ENCODE peak calls at places on chromosomes 13 and 19, in eight cellular contexts. L is cardiac muscle cell, D is bronchial epithelial cell, Q is fibroblast of the aortic adventitia, G is ovary, O is ascending aorta, K is heart right ventricle, J is fibroblast of pulmonary artery. A is an unnamed sample.

GRCh38 chr19:8517551-8518442 is 3.8 kb upstream of the ZNF414 start:
- DNase-seq in L (no peak), D (no peak), Q (peak), G (no peak), O (no peak), K (no peak), J (peak), A (peak)

GRCh38 chr19:5585461-5586299 is 17.9 kb upstream of the TINCR start:
- DNase-seq in L (peak), D (peak), Q (no peak), G (no peak), O (no peak), K (peak), J (no peak), A (peak)

GRCh38 chr19:3404324-3405260 is 38.2 kb downstream of the NFIC start:
- DNase-seq in L (no peak), D (peak), Q (peak), G (peak), O (peak), K (peak), J (peak), A (peak)

GRCh38 chr13:50894042-50894441 is 15.5 kb upstream of the RNASEH2B start:
- DNase-seq in L (no peak), D (no peak), Q (no peak), G (no peak), O (no peak), K (no peak), J (no peak), A (no peak)

GRCh38 chr19:31270897-31271568 is 78.2 kb downstream of the TSHZ3 start:
- DNase-seq in L (no peak), D (no peak), Q (peak), G (no peak), O (no peak), K (no peak), J (peak), A (peak)

GRCh38 chr13:110233682-110234280 is 73.2 kb downstream of the COL4A1 start:
- DNase-seq in L (no peak), D (no peak), Q (no peak), G (no peak), O (no peak), K (no peak), J (peak), A (peak)

GRCh38 chr19:37654525-37654832 is 786 bp downstream of the ZFP30 start:
- DNase-seq in L (peak), D (peak), Q (peak), G (no peak), O (no peak), K (no peak), J (peak), A (peak)

GRCh38 chr19:6248856-6249255 is 30.9 kb downstream of the MLLT1 start:
- DNase-seq in L (no peak), D (no peak), Q (no peak), G (no peak), O (no peak), K (no peak), J (no peak), A (peak)

GRCh38 chr13:46369506-46370268 is 17.4 kb downstream of the RUBCNL start:
- DNase-seq in L (no peak), D (peak), Q (peak), G (no peak), O (no peak), K (no peak), J (peak), A (peak)

GRCh38 chr19:51460164-51460992 is 2.1 kb upstream of the SIGLEC8 start:
- DNase-seq in L (no peak), D (no peak), Q (peak), G (no peak), O (no peak), K (no peak), J (peak), A (peak)

GRCh38 chr13:95698047-95698749 is 21.3 kb downstream of the DNAJC3 start:
- DNase-seq in L (no peak), D (peak), Q (no peak), G (no peak), O (no peak), K (no peak), J (peak), A (peak)

GRCh38 chr19:6091771-6092291 is 18.5 kb downstream of the RFX2 start:
- DNase-seq in L (no peak), D (no peak), Q (peak), G (no peak), O (no peak), K (no peak), J (no peak), A (peak)

GRCh38 chr13:111573362-111573761 is 252.9 kb downstream of the TEX29 start:
- DNase-seq in L (no peak), D (no peak), Q (no peak), G (no peak), O (no peak), K (no peak), J (no peak), A (no peak)

GRCh38 chr19:20077791-20078463 is at the start of gene ZNF90:
- DNase-seq in L (peak), D (peak), Q (peak), G (peak), O (peak), K (peak), J (peak), A (peak)

GRCh38 chr13:110493613-110494012 is 67.9 kb downstream of the RAB20 start:
- DNase-seq in L (no peak), D (no peak), Q (no peak), G (no peak), O (no peak), K (no peak), J (no peak), A (no peak)

DNA sequence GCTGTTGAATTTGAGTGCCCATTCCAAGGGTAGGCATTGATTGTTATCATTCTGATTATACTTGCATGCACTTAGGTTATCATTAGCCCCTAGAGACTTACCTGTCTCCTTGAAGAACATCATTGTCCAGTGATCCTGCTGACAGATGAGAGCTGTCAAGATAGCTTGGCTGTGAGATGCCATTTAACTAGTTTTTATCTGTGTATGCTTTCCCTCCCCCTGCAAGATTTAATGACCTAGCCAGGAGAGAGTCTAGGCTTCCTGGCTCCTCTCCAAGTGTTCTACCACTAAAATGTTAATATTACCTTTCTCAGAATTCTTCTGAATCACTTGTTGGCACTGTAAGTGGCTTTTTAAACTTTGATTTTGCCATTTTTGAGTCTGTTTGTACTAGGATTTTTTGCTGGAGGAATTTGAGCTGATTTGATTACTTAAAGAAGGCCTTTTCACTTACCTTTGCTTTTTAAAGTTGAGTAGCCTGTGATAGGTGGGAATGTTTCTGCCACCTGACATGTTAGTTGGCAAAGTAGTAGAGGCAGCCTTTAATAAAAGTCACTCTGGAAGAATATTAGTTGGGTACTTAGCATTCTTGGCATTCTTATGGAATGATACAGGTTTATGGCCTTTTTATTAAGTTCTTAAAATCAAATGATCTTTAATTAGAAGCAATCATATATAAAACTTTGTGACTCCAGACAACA is 41.1 kb downstream of the ARHGAP35 start:
- DNase-seq in L (no peak), D (no peak), Q (peak), G (no peak), O (no peak), K (no peak), J (no peak), A (no peak)
- TF ChIP-seq CTCF in L (no peak), D (no peak), Q (no peak), G (no peak), O (no peak), K (no peak), J (no peak), A (no peak)

GRCh38 chr13:24606486-24607170 is 73.6 kb upstream of the ATP12A start:
- DNase-seq in L (no peak), D (no peak), Q (no peak), G (no peak), O (no peak), K (no peak), J (no peak), A (no peak)

GRCh38 chr13:24610956-24611355 is 69.3 kb upstream of the ATP12A start:
- DNase-seq in L (no peak), D (no peak), Q (no peak), G (no peak), O (no peak), K (no peak), J (no peak), A (no peak)

GRCh38 chr13:24605923-24606372 is 74.3 kb upstream of the ATP12A start:
- DNase-seq in L (no peak), D (peak), Q (peak), G (no peak), O (no peak), K (no peak), J (peak), A (peak)
- TF ChIP-seq CTCF in L (peak), D (peak), Q (peak), G (no peak), O (no peak), K (no peak), J (peak), A (peak)

GRCh38 chr13:97577026-97577425 is 143.1 kb downstream of the RAP2A start:
- DNase-seq in L (no peak), D (no peak), Q (no peak), G (no peak), O (no peak), K (no peak), J (no peak), A (no peak)

GRCh38 chr13:97573011-97573410 is 139.0 kb downstream of the RAP2A start:
- DNase-seq in L (no peak), D (no peak), Q (no peak), G (no peak), O (no peak), K (no peak), J (no peak), A (no peak)

DNA sequence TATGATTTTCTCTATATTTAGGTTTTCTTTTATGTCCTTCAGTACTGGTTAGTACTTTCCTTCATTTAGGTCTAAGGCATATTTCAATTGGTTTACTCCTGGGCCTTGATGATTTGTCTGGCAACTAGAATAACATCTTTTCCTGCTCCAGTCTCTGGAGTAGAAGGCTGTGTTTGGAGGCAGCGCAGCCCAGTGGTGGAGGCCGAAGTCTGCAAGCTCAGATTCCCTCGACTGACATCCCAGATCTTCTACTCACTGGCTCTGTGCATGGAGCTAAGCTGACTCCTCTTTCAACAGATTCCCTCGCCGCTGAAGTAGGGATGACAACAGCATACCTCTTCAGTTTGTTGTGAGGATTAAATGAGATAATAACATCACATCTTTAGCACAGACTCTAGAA is 141.0 kb downstream of the RAP2A start:
- DNase-seq in L (peak), D (peak), Q (peak), G (no peak), O (no peak), K (peak), J (peak), A (peak)
- TF ChIP-seq CTCF in L (peak), D (peak), Q (peak), G (no peak), O (no peak), K (peak), J (peak), A (peak)

DNA sequence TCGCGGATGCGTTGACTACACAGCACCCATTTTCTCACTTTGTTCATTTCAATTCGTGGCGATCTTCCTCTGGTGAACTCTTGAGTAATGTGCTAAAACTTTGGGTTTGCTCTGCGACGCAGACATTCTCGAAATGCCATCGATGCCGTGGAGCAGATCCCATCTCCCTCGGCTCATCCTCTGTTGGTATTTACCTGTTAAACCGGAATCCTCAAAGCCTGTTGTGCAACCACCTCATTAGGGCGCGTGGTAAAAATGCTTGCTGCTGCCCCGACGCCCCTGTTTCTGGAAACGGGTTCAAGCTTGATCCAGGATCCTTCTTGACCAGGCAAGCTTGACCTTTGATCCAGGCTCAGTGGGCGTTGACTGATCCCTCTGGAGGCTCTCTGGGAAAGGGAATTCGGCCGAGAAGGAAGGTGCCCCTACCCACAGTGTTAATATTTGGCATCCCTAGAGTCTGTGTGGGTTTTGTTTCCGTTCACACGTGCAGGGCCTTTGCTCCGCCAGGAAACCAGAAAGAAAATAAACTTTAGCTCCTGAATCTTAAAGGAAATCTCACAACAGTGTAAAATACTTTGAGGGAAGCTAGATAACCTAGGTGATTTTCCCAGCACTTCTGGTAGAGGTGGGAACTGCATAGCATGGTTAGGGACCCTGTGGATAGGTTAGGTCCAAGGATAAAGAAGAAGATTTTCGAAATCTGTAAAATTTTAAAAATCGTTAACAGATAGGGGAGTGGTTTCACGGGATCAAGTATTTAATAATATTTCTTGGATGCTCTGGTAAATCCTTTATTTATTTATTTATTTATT is 1.0 kb downstream of the LSM14A start:
- DNase-seq in L (peak), D (peak), Q (peak), G (peak), O (no peak), K (peak), J (peak), A (peak)
- TF ChIP-seq CTCF in L (no peak), D (no peak), Q (peak), G (no peak), O (no peak), K (no peak), J (no peak), A (no peak)

GRCh38 chr13:24627090-24627714 is 53.0 kb upstream of the ATP12A start:
- DNase-seq in L (peak), D (no peak), Q (no peak), G (no peak), O (no peak), K (no peak), J (no peak), A (no peak)
- TF ChIP-seq CTCF in L (peak), D (peak), Q (peak), G (no peak), O (peak), K (peak), J (peak), A (peak)